ENCODE peak calls at places on chromosome 2, in ten cellular contexts. P is fibroblast of lung, Y is right lobe of liver, B is left ventricle myocardium inferior, T is K562, H is neural progenitor cell, F is heart right ventricle, K is endodermal cell, N is GM12878, L is stomach. E is an unnamed sample.

GRCh38 chr2:134193774-134194173 is 60.1 kb upstream of the MGAT5 start:
- DNase-seq in P (no peak), Y (no peak), B (no peak), T (no peak), H (no peak), F (no peak), K (no peak), N (no peak), L (no peak), E (no peak)

GRCh38 chr2:109352898-109353689 is 224.1 kb downstream of the SH3RF3 start:
- DNase-seq in P (no peak), Y (peak; percentile 34), B (no peak), T (no peak), H (no peak), F (no peak), K (peak; percentile 24), N (no peak), L (peak; percentile 23), E (no peak)

GRCh38 chr2:74011246-74011645 is 26.5 kb downstream of the TET3 start:
- DNase-seq in P (no peak), Y (peak; percentile 63), B (no peak), T (no peak), H (no peak), F (no peak), K (no peak), N (no peak), L (no peak), E (no peak)

GRCh38 chr2:212723226-212723625 is 184.6 kb upstream of the ERBB4 start:
- DNase-seq in P (peak; percentile 81), Y (no peak), B (no peak), T (no peak), H (no peak), F (no peak), K (no peak), N (no peak), L (no peak), E (no peak)

GRCh38 chr2:170017848-170018492 is 160.0 kb upstream of the MYO3B start:
- DNase-seq in P (peak; percentile 36), Y (no peak), B (peak; percentile 45), T (no peak), H (no peak), F (peak; percentile 10), K (no peak), N (no peak), L (no peak), E (peak; percentile 61)

GRCh38 chr2:223600056-223600455 is 2.1 kb downstream of the SCG2 start:
- DNase-seq in P (no peak), Y (no peak), B (no peak), T (no peak), H (no peak), F (no peak), K (no peak), N (no peak), L (no peak), E (no peak)

GRCh38 chr2:953975-954686 is 3.5 kb downstream of the SNTG2 start:
- DNase-seq in P (peak; percentile 9), Y (no peak), B (no peak), T (no peak), H (no peak), F (no peak), K (peak; percentile 33), N (no peak), L (no peak), E (no peak)

GRCh38 chr2:234773129-234773528 is 178.7 kb upstream of the SH3BP4 start:
- DNase-seq in P (no peak), Y (no peak), B (no peak), T (no peak), H (no peak), F (no peak), K (no peak), N (no peak), L (no peak), E (no peak)

GRCh38 chr2:204260162-204260877 is 285.0 kb upstream of the PARD3B start:
- DNase-seq in P (peak; percentile 65), Y (peak; percentile 54), B (peak; percentile 45), T (peak; percentile 62), H (peak; percentile 94), F (peak; percentile 15), K (peak; percentile 91), N (no peak), L (peak; percentile 62), E (peak; percentile 70)

GRCh38 chr2:61988462-61989366 is 83.2 kb downstream of the COMMD1 start:
- DNase-seq in P (peak; percentile 55), Y (peak; percentile 71), B (no peak), T (no peak), H (no peak), F (no peak), K (no peak), N (no peak), L (no peak), E (no peak)

GRCh38 chr2:29617351-29617750 is 304.0 kb downstream of the ALK start:
- DNase-seq in P (no peak), Y (no peak), B (no peak), T (no peak), H (no peak), F (no peak), K (no peak), N (no peak), L (no peak), E (no peak)

GRCh38 chr2:231554748-231555545 is 24.7 kb upstream of the NMUR1 start:
- DNase-seq in P (no peak), Y (peak; percentile 64), B (peak; percentile 77), T (no peak), H (no peak), F (peak; percentile 64), K (no peak), N (no peak), L (peak; percentile 55), E (peak; percentile 73)

GRCh38 chr2:73260338-73260984 is 23.8 kb downstream of the FBXO41 start:
- DNase-seq in P (peak; percentile 36), Y (no peak), B (peak; percentile 45), T (peak; percentile 84), H (peak; percentile 68), F (no peak), K (peak; percentile 92), N (no peak), L (peak; percentile 52), E (no peak)

GRCh38 chr2:227035678-227036077 is 128.3 kb downstream of the COL4A4 start:
- DNase-seq in P (peak; percentile 36), Y (no peak), B (no peak), T (no peak), H (no peak), F (no peak), K (no peak), N (no peak), L (no peak), E (no peak)

DNA sequence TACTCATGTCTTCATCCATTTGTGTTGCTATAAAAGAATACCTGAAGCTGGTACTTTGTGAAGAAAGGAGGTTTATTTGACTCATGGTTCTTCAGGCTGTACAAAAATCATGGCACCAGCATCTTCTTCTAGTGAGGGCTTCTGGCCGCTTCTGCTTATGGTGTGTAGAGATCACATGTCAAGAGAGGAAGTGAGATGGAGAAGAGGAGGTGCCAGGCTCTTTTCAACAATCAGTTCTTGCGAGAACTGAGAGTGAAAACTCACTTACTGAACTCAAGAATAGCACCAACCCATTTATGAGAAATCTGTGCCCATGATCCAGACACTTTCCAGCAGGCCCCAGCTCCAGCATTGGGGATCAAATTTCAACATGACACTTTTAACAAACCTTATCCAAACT is 30.0 kb upstream of the BARD1 start:
- DNase-seq in P (no peak), Y (no peak), B (no peak), T (no peak), H (no peak), F (no peak), K (no peak), N (peak; percentile 8), L (no peak), E (no peak)
- H3K4me3 ChIP-seq in P (no peak overlapping the region), Y (no peak overlapping the region), B (no peak overlapping the region), T (no peak overlapping the region), H (no peak overlapping the region), F (no peak overlapping the region), K (no peak overlapping the region), N (no peak overlapping the region), L (no peak overlapping the region), E (no peak overlapping the region)

GRCh38 chr2:182165196-182165595 is 179.5 kb downstream of the PPP1R1C start:
- DNase-seq in P (no peak), Y (no peak), B (no peak), T (no peak), H (no peak), F (no peak), K (no peak), N (no peak), L (no peak), E (no peak)
- TF ChIP-seq CTCF in P (no peak), Y (no peak), B (no peak), T (no peak), H (no peak), F (no peak), K (no peak), N (no peak), L (no peak), E (no peak)

GRCh38 chr2:78077637-78078036 is 555.5 kb upstream of the LRRTM4 start:
- DNase-seq in P (no peak), Y (no peak), B (no peak), T (no peak), H (no peak), F (no peak), K (no peak), N (no peak), L (no peak), E (no peak)
- H3K4me1 ChIP-seq in P (no peaks in the 10 kb centered on the region), Y (no peaks in the 10 kb centered on the region), B (no peaks in the 10 kb centered on the region), T (no peaks in the 10 kb centered on the region), H (peaks cover 2% of the 10 kb centered on the region), F (no peaks in the 10 kb centered on the region), K (no peaks in the 10 kb centered on the region), N (no peaks in the 10 kb centered on the region), L (no peaks in the 10 kb centered on the region), E (no peaks in the 10 kb centered on the region)

GRCh38 chr2:5696741-5697521 is 4.7 kb downstream of the SOX11 start:
- DNase-seq in P (peak; percentile 68), Y (no peak), B (no peak), T (no peak), H (peak; percentile 80), F (no peak), K (peak; percentile 86), N (no peak), L (no peak), E (peak; percentile 30)

GRCh38 chr2:5697554-5697953 is 5.4 kb downstream of the SOX11 start:
- DNase-seq in P (no peak), Y (no peak), B (no peak), T (no peak), H (peak; percentile 35), F (no peak), K (no peak), N (no peak), L (no peak), E (no peak)

GRCh38 chr2:5698171-5698570 is 6.0 kb downstream of the SOX11 start:
- DNase-seq in P (no peak), Y (no peak), B (no peak), T (no peak), H (no peak), F (no peak), K (no peak), N (no peak), L (no peak), E (no peak)

GRCh38 chr2:5695641-5696350 is 3.6 kb downstream of the SOX11 start:
- DNase-seq in P (peak; percentile 64), Y (no peak), B (no peak), T (no peak), H (peak; percentile 65), F (no peak), K (peak; percentile 89), N (no peak), L (no peak), E (no peak)

DNA sequence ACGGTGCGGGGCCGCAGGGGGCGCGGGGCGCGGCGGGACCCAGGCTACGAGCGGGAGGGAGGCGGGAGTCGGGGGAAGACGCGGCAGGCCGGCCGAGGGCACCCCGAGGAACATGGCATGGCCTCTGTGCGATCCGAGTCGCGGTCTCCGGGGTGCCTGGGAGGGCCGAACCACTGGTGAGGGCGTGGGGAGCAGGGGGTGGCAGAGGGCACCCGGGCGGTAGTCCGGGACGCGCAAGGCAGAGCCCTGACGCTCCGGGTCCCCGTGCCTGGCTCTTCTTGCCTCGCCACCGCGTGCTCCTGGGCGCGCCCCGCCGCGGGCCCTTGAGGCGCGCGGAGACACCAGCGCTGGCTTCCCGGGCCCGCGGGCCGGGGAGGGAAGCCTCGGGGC is 4.2 kb downstream of the SOX11 start:
- DNase-seq in P (peak; percentile 52), Y (no peak), B (no peak), T (no peak), H (peak; percentile 60), F (no peak), K (no peak), N (no peak), L (no peak), E (no peak)
- H3K4me3 ChIP-seq in P (peak overlapping the region; percentile 51), Y (no peak overlapping the region), B (peak overlapping the region; percentile 66), T (no peak overlapping the region), H (peak overlapping the region; percentile 96), F (peak overlapping the region; percentile 35), K (peak overlapping the region; percentile 99), N (no peak overlapping the region), L (peak overlapping the region; percentile 48), E (peak overlapping the region; percentile 51)